ENCODE peak calls at places on chromosomes 13 and 19, in eight cellular contexts. J, R, X, V, L, G, K and O are unnamed samples.

GRCh38 chr19:52946322-52947310 is 16.1 kb downstream of the ZNF816 start:
- DNase-seq in J (peak; percentile 80), K (peak; percentile 59), X (no peak), L (no peak), V (no peak), G (peak; percentile 72), R (peak; percentile 25), O (peak; percentile 61)

GRCh38 chr13:44004881-44005280 is 125.2 kb downstream of the LACC1 start:
- DNase-seq in K (no peak), V (no peak), R (peak; percentile 78), X (no peak), G (no peak), J (no peak), L (no peak), O (no peak)

GRCh38 chr13:111239754-111240670 is 80.4 kb upstream of the TEX29 start:
- DNase-seq in J (no peak), L (no peak), R (no peak), G (no peak), V (no peak), K (no peak), X (no peak), O (no peak)

GRCh38 chr19:31749231-31749630 is 400.0 kb upstream of the TSHZ3 start:
- DNase-seq in L (no peak), K (no peak), V (no peak), J (no peak), R (no peak), X (no peak), G (no peak), O (no peak)

GRCh38 chr13:90448466-90449037 is 898.9 kb upstream of the MIR17HG start:
- DNase-seq in V (no peak), K (no peak), R (peak; percentile 73), X (no peak), L (no peak), G (no peak), J (no peak), O (no peak)

GRCh38 chr13:113654591-113655357 is 3.2 kb downstream of the ATP4B start:
- DNase-seq in K (no peak), V (no peak), X (no peak), L (no peak), J (peak; percentile 71), R (no peak), G (no peak), O (no peak)

GRCh38 chr13:90375851-90376250 is 971.6 kb upstream of the MIR17HG start:
- DNase-seq in K (no peak), V (no peak), J (no peak), G (no peak), R (peak; percentile 30), L (no peak), X (no peak), O (no peak)

GRCh38 chr13:48412881-48413351 is at the start of gene LPAR6:
- DNase-seq in L (no peak), K (peak; percentile 20), G (no peak), J (no peak), R (peak; percentile 81), V (peak; percentile 62), X (no peak), O (no peak)

GRCh38 chr13:97194473-97194872 is 27.7 kb upstream of the MBNL2 start:
- DNase-seq in L (no peak), X (no peak), G (no peak), J (no peak), K (no peak), V (no peak), R (peak; percentile 87), O (no peak)